ENCODE peak calls at places on chromosomes 13 and 19, in nine cellular contexts. One of them, this sample, is unnamed.

GRCh38 chr13:80055804-80056203 is 285.1 kb downstream of the SPRY2 start:
- DNase-seq in WTC11: no peak
- DNase-seq in progenitor cell of endocrine pancreas: no peak
- DNase-seq in cardiac fibroblast: peak
- DNase-seq in B cell: no peak
- DNase-seq in GM04504: no peak
- DNase-seq in activated naive CD8-positive, alpha-beta T cell treated with anti-CD3 and anti-CD28 coated beads for 36 hours: no peak
- DNase-seq in fibroblast of pulmonary artery: no peak
- DNase-seq in osteocyte: no peak
- DNase-seq in this sample: no peak

GRCh38 chr13:94556016-94556415 is 39.9 kb downstream of the TGDS start:
- DNase-seq in WTC11: no peak
- DNase-seq in progenitor cell of endocrine pancreas: no peak
- DNase-seq in cardiac fibroblast: no peak
- DNase-seq in B cell: no peak
- DNase-seq in GM04504: no peak
- DNase-seq in activated naive CD8-positive, alpha-beta T cell treated with anti-CD3 and anti-CD28 coated beads for 36 hours: no peak
- DNase-seq in fibroblast of pulmonary artery: no peak
- DNase-seq in osteocyte: no peak
- DNase-seq in this sample: no peak

GRCh38 chr13:113901642-113902041 is 37.8 kb upstream of the GAS6 start:
- DNase-seq in WTC11: no peak
- DNase-seq in progenitor cell of endocrine pancreas: no peak
- DNase-seq in cardiac fibroblast: no peak
- DNase-seq in B cell: no peak
- DNase-seq in GM04504: no peak
- DNase-seq in activated naive CD8-positive, alpha-beta T cell treated with anti-CD3 and anti-CD28 coated beads for 36 hours: no peak
- DNase-seq in fibroblast of pulmonary artery: no peak
- DNase-seq in osteocyte: peak
- DNase-seq in this sample: no peak

GRCh38 chr19:44607049-44607448 is 6.3 kb upstream of the IGSF23 start:
- DNase-seq in WTC11: no peak
- DNase-seq in progenitor cell of endocrine pancreas: no peak
- DNase-seq in cardiac fibroblast: peak
- DNase-seq in B cell: peak
- DNase-seq in GM04504: no peak
- DNase-seq in activated naive CD8-positive, alpha-beta T cell treated with anti-CD3 and anti-CD28 coated beads for 36 hours: no peak
- DNase-seq in fibroblast of pulmonary artery: peak
- DNase-seq in osteocyte: no peak
- DNase-seq in this sample: no peak

GRCh38 chr19:51367565-51368365 is 1.0 kb downstream of the CLDND2 start:
- DNase-seq in WTC11: peak
- DNase-seq in progenitor cell of endocrine pancreas: peak
- DNase-seq in cardiac fibroblast: peak
- DNase-seq in B cell: peak
- DNase-seq in GM04504: peak
- DNase-seq in activated naive CD8-positive, alpha-beta T cell treated with anti-CD3 and anti-CD28 coated beads for 36 hours: peak
- DNase-seq in fibroblast of pulmonary artery: peak
- DNase-seq in osteocyte: peak
- DNase-seq in this sample: peak

GRCh38 chr19:31214086-31214485 is 135.2 kb downstream of the TSHZ3 start:
- DNase-seq in WTC11: no peak
- DNase-seq in progenitor cell of endocrine pancreas: no peak
- DNase-seq in cardiac fibroblast: peak
- DNase-seq in B cell: peak
- DNase-seq in GM04504: peak
- DNase-seq in activated naive CD8-positive, alpha-beta T cell treated with anti-CD3 and anti-CD28 coated beads for 36 hours: peak
- DNase-seq in fibroblast of pulmonary artery: peak
- DNase-seq in osteocyte: peak
- DNase-seq in this sample: peak

GRCh38 chr19:11784356-11784755 is 14.0 kb upstream of the ZNF491 start:
- DNase-seq in WTC11: no peak
- DNase-seq in progenitor cell of endocrine pancreas: no peak
- DNase-seq in cardiac fibroblast: no peak
- DNase-seq in B cell: no peak
- DNase-seq in GM04504: no peak
- DNase-seq in activated naive CD8-positive, alpha-beta T cell treated with anti-CD3 and anti-CD28 coated beads for 36 hours: no peak
- DNase-seq in fibroblast of pulmonary artery: no peak
- DNase-seq in osteocyte: no peak
- DNase-seq in this sample: no peak

GRCh38 chr19:35254341-35255297 is 5.8 kb downstream of the LSR start:
- DNase-seq in WTC11: no peak
- DNase-seq in progenitor cell of endocrine pancreas: no peak
- DNase-seq in cardiac fibroblast: no peak
- DNase-seq in B cell: no peak
- DNase-seq in GM04504: no peak
- DNase-seq in activated naive CD8-positive, alpha-beta T cell treated with anti-CD3 and anti-CD28 coated beads for 36 hours: no peak
- DNase-seq in fibroblast of pulmonary artery: no peak
- DNase-seq in osteocyte: peak
- DNase-seq in this sample: no peak

GRCh38 chr13:23766939-23767338 is 122.3 kb downstream of the MIPEP start:
- DNase-seq in WTC11: no peak
- DNase-seq in progenitor cell of endocrine pancreas: no peak
- DNase-seq in cardiac fibroblast: no peak
- DNase-seq in B cell: no peak
- DNase-seq in GM04504: no peak
- DNase-seq in activated naive CD8-positive, alpha-beta T cell treated with anti-CD3 and anti-CD28 coated beads for 36 hours: no peak
- DNase-seq in fibroblast of pulmonary artery: no peak
- DNase-seq in osteocyte: no peak
- DNase-seq in this sample: no peak

GRCh38 chr13:107554355-107554905 is 660.9 kb downstream of the LIG4 start:
- DNase-seq in WTC11: no peak
- DNase-seq in progenitor cell of endocrine pancreas: no peak
- DNase-seq in cardiac fibroblast: no peak
- DNase-seq in B cell: no peak
- DNase-seq in GM04504: no peak
- DNase-seq in activated naive CD8-positive, alpha-beta T cell treated with anti-CD3 and anti-CD28 coated beads for 36 hours: no peak
- DNase-seq in fibroblast of pulmonary artery: no peak
- DNase-seq in osteocyte: no peak
- DNase-seq in this sample: no peak

GRCh38 chr13:43698743-43699142 is 88.0 kb downstream of the ENOX1 start:
- DNase-seq in WTC11: no peak
- DNase-seq in progenitor cell of endocrine pancreas: no peak
- DNase-seq in cardiac fibroblast: peak
- DNase-seq in B cell: no peak
- DNase-seq in GM04504: peak
- DNase-seq in activated naive CD8-positive, alpha-beta T cell treated with anti-CD3 and anti-CD28 coated beads for 36 hours: no peak
- DNase-seq in fibroblast of pulmonary artery: peak
- DNase-seq in osteocyte: no peak
- DNase-seq in this sample: no peak

GRCh38 chr13:92843549-92843948 is 383.1 kb upstream of the GPC6 start:
- DNase-seq in WTC11: no peak
- DNase-seq in progenitor cell of endocrine pancreas: no peak
- DNase-seq in cardiac fibroblast: peak
- DNase-seq in B cell: no peak
- DNase-seq in GM04504: peak
- DNase-seq in activated naive CD8-positive, alpha-beta T cell treated with anti-CD3 and anti-CD28 coated beads for 36 hours: no peak
- DNase-seq in fibroblast of pulmonary artery: peak
- DNase-seq in osteocyte: no peak
- DNase-seq in this sample: no peak

GRCh38 chr13:113216165-113217056 is 7.0 kb downstream of the CUL4A start:
- DNase-seq in WTC11: no peak
- DNase-seq in progenitor cell of endocrine pancreas: no peak
- DNase-seq in cardiac fibroblast: peak
- DNase-seq in B cell: no peak
- DNase-seq in GM04504: peak
- DNase-seq in activated naive CD8-positive, alpha-beta T cell treated with anti-CD3 and anti-CD28 coated beads for 36 hours: no peak
- DNase-seq in fibroblast of pulmonary artery: peak
- DNase-seq in osteocyte: peak
- DNase-seq in this sample: no peak

GRCh38 chr19:53536223-53536543 is 1.8 kb upstream of the ZNF331 start:
- DNase-seq in WTC11: no peak
- DNase-seq in progenitor cell of endocrine pancreas: no peak
- DNase-seq in cardiac fibroblast: no peak
- DNase-seq in B cell: no peak
- DNase-seq in GM04504: no peak
- DNase-seq in activated naive CD8-positive, alpha-beta T cell treated with anti-CD3 and anti-CD28 coated beads for 36 hours: no peak
- DNase-seq in fibroblast of pulmonary artery: no peak
- DNase-seq in osteocyte: no peak
- DNase-seq in this sample: no peak

GRCh38 chr13:80584306-80584705 is 243.4 kb upstream of the SPRY2 start:
- DNase-seq in WTC11: no peak
- DNase-seq in progenitor cell of endocrine pancreas: no peak
- DNase-seq in cardiac fibroblast: no peak
- DNase-seq in B cell: no peak
- DNase-seq in GM04504: no peak
- DNase-seq in activated naive CD8-positive, alpha-beta T cell treated with anti-CD3 and anti-CD28 coated beads for 36 hours: no peak
- DNase-seq in fibroblast of pulmonary artery: no peak
- DNase-seq in osteocyte: no peak
- DNase-seq in this sample: no peak

GRCh38 chr19:46494115-46494935 is 1.3 kb downstream of the PNMA8B start:
- DNase-seq in WTC11: no peak
- DNase-seq in progenitor cell of endocrine pancreas: no peak
- DNase-seq in cardiac fibroblast: no peak
- DNase-seq in B cell: no peak
- DNase-seq in GM04504: no peak
- DNase-seq in activated naive CD8-positive, alpha-beta T cell treated with anti-CD3 and anti-CD28 coated beads for 36 hours: no peak
- DNase-seq in fibroblast of pulmonary artery: no peak
- DNase-seq in osteocyte: no peak
- DNase-seq in this sample: peak

This sample was measured in RWPE2.